ENCODE peak calls at places on chromosomes 6 and 20, in seven cellular contexts. One of them, this sample, is unnamed.

GRCh38 chr6:72554761-72555221 is 67.1 kb upstream of the KCNQ5 start:
- DNase-seq in IMR-90: peak
- DNase-seq in mesenchymal stem cell: no peak
- DNase-seq in mesendoderm: no peak
- DNase-seq in neuronal stem cell: no peak
- DNase-seq in H1: no peak
- DNase-seq in H9: no peak
- DNase-seq in this sample: no peak

GRCh38 chr6:90764001-90764400 is 177.1 kb upstream of the MAP3K7 start:
- DNase-seq in IMR-90: peak
- DNase-seq in mesenchymal stem cell: peak
- DNase-seq in mesendoderm: no peak
- DNase-seq in neuronal stem cell: no peak
- DNase-seq in H1: no peak
- DNase-seq in H9: no peak
- DNase-seq in this sample: peak

GRCh38 chr20:36470482-36471062 is 70.7 kb upstream of the MYL9 start:
- DNase-seq in IMR-90: no peak
- DNase-seq in mesenchymal stem cell: no peak
- DNase-seq in mesendoderm: no peak
- DNase-seq in neuronal stem cell: no peak
- DNase-seq in H1: no peak
- DNase-seq in H9: no peak
- DNase-seq in this sample: no peak

GRCh38 chr20:64107736-64108457 is 532 bp upstream of the NPBWR2 start:
- DNase-seq in IMR-90: no peak
- DNase-seq in mesenchymal stem cell: no peak
- DNase-seq in mesendoderm: no peak
- DNase-seq in neuronal stem cell: no peak
- DNase-seq in H1: peak
- DNase-seq in H9: no peak
- DNase-seq in this sample: no peak

GRCh38 chr20:57180954-57181353 is 85.5 kb downstream of the BMP7 start:
- DNase-seq in IMR-90: no peak
- DNase-seq in mesenchymal stem cell: no peak
- DNase-seq in mesendoderm: peak
- DNase-seq in neuronal stem cell: no peak
- DNase-seq in H1: no peak
- DNase-seq in H9: peak
- DNase-seq in this sample: no peak

GRCh38 chr6:131116755-131117360 is 18.4 kb upstream of the AKAP7 start:
- DNase-seq in IMR-90: peak
- DNase-seq in mesenchymal stem cell: peak
- DNase-seq in mesendoderm: peak
- DNase-seq in neuronal stem cell: no peak
- DNase-seq in H1: no peak
- DNase-seq in H9: no peak
- DNase-seq in this sample: no peak

GRCh38 chr6:102907181-102907580 is 1513.7 kb downstream of the GRIK2 start:
- DNase-seq in IMR-90: no peak
- DNase-seq in mesenchymal stem cell: no peak
- DNase-seq in mesendoderm: peak
- DNase-seq in neuronal stem cell: no peak
- DNase-seq in H1: no peak
- DNase-seq in H9: peak
- DNase-seq in this sample: no peak

GRCh38 chr20:25543068-25543467 is 42.3 kb downstream of the NINL start:
- DNase-seq in IMR-90: peak
- DNase-seq in mesenchymal stem cell: peak
- DNase-seq in mesendoderm: no peak
- DNase-seq in neuronal stem cell: no peak
- DNase-seq in H1: no peak
- DNase-seq in H9: no peak
- DNase-seq in this sample: no peak

GRCh38 chr6:1491025-1491424 is 101.6 kb downstream of the FOXF2 start:
- DNase-seq in IMR-90: no peak
- DNase-seq in mesenchymal stem cell: no peak
- DNase-seq in mesendoderm: no peak
- DNase-seq in neuronal stem cell: no peak
- DNase-seq in H1: no peak
- DNase-seq in H9: no peak
- DNase-seq in this sample: no peak

GRCh38 chr6:136992113-136992512 is 52.7 kb downstream of the IL20RA start:
- DNase-seq in IMR-90: no peak
- DNase-seq in mesenchymal stem cell: no peak
- DNase-seq in mesendoderm: no peak
- DNase-seq in neuronal stem cell: no peak
- DNase-seq in H1: no peak
- DNase-seq in H9: no peak
- DNase-seq in this sample: no peak

GRCh38 chr6:136788069-136788902 is 4.0 kb downstream of the MAP3K5 start:
- DNase-seq in IMR-90: peak
- DNase-seq in mesenchymal stem cell: peak
- DNase-seq in mesendoderm: no peak
- DNase-seq in neuronal stem cell: no peak
- DNase-seq in H1: no peak
- DNase-seq in H9: no peak
- DNase-seq in this sample: peak

GRCh38 chr20:24708411-24709295 is 239.2 kb downstream of the SYNDIG1 start:
- DNase-seq in IMR-90: peak
- DNase-seq in mesenchymal stem cell: no peak
- DNase-seq in mesendoderm: no peak
- DNase-seq in neuronal stem cell: no peak
- DNase-seq in H1: peak
- DNase-seq in H9: no peak
- DNase-seq in this sample: no peak

GRCh38 chr6:108630050-108630714 is 69.5 kb downstream of the FOXO3 start:
- DNase-seq in IMR-90: peak
- DNase-seq in mesenchymal stem cell: no peak
- DNase-seq in mesendoderm: peak
- DNase-seq in neuronal stem cell: no peak
- DNase-seq in H1: no peak
- DNase-seq in H9: no peak
- DNase-seq in this sample: no peak

GRCh38 chr20:46348972-46349741 is 40.9 kb upstream of the CDH22 start:
- DNase-seq in IMR-90: peak
- DNase-seq in mesenchymal stem cell: peak
- DNase-seq in mesendoderm: peak
- DNase-seq in neuronal stem cell: peak
- DNase-seq in H1: peak
- DNase-seq in H9: peak
- DNase-seq in this sample: peak

GRCh38 chr6:40512340-40512739 is 74.8 kb downstream of the LRFN2 start:
- DNase-seq in IMR-90: no peak
- DNase-seq in mesenchymal stem cell: no peak
- DNase-seq in mesendoderm: no peak
- DNase-seq in neuronal stem cell: no peak
- DNase-seq in H1: no peak
- DNase-seq in H9: no peak
- DNase-seq in this sample: no peak

GRCh38 chr6:112839525-112839961 is 492.4 kb downstream of the RFPL4B start:
- DNase-seq in IMR-90: peak
- DNase-seq in mesenchymal stem cell: peak
- DNase-seq in mesendoderm: no peak
- DNase-seq in neuronal stem cell: no peak
- DNase-seq in H1: no peak
- DNase-seq in H9: no peak
- DNase-seq in this sample: peak

GRCh38 chr6:132045877-132046276 is 94.7 kb upstream of the CCN2 start:
- DNase-seq in IMR-90: no peak
- DNase-seq in mesenchymal stem cell: no peak
- DNase-seq in mesendoderm: no peak
- DNase-seq in neuronal stem cell: no peak
- DNase-seq in H1: no peak
- DNase-seq in H9: no peak
- DNase-seq in this sample: no peak

GRCh38 chr6:14721103-14721758 is 524.6 kb upstream of the JARID2 start:
- DNase-seq in IMR-90: peak
- DNase-seq in mesenchymal stem cell: peak
- DNase-seq in mesendoderm: no peak
- DNase-seq in neuronal stem cell: no peak
- DNase-seq in H1: no peak
- DNase-seq in H9: no peak
- DNase-seq in this sample: peak

GRCh38 chr6:10478187-10479040 is 42.7 kb upstream of the GCNT2 start:
- DNase-seq in IMR-90: peak
- DNase-seq in mesenchymal stem cell: peak
- DNase-seq in mesendoderm: peak
- DNase-seq in neuronal stem cell: peak
- DNase-seq in H1: no peak
- DNase-seq in H9: no peak
- DNase-seq in this sample: peak

GRCh38 chr20:38764563-38765355 is 16.5 kb downstream of the ACTR5 start:
- DNase-seq in IMR-90: peak
- DNase-seq in mesenchymal stem cell: peak
- DNase-seq in mesendoderm: peak
- DNase-seq in neuronal stem cell: no peak
- DNase-seq in H1: no peak
- DNase-seq in H9: no peak
- DNase-seq in this sample: peak
- H3K9ac ChIP-seq in IMR-90: no peak
- H3K9ac ChIP-seq in mesenchymal stem cell: peak
- H3K9ac ChIP-seq in mesendoderm: no peak
- H3K9ac ChIP-seq in neuronal stem cell: no peak
- H3K9ac ChIP-seq in H1: no peak
- H3K9ac ChIP-seq in H9: no peak
- H3K9ac ChIP-seq in this sample: no peak

DNA sequence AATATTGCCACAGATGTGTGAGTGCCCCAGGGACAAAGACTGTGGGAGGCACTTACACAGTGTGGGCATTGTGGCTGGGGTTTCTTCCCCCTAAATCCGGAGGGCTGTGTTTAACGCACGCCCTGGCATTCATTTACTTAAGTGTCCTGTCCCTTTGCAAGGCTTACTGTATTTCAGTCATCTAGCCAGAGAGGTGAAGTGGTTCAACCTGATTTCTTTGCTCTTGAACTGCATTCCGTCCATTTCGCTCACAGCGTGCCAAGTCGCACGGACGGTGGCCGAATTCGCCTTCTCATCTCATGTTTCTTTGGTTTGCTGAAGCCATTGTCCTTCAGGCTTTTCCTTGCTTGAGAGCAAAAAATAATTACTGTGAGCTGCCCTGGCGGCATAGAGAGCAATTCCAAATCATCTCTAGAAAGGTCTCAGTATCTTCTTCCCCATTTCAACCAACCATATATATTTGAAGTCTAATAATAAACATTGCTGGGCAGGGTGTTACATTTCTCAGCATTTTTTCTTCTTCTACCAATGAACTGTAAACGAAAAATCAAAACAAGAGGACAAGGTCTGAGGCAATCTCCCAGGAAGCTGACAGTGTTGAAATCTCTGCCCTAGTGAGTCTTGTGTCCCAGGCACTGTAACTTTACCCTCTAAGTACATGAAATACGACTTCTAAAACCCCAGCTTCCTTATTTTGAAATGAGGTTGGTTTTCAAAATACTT is 16.9 kb downstream of the SYTL3 start:
- DNase-seq in IMR-90: peak
- DNase-seq in mesenchymal stem cell: peak
- DNase-seq in mesendoderm: no peak
- DNase-seq in neuronal stem cell: no peak
- DNase-seq in H1: no peak
- DNase-seq in H9: no peak
- DNase-seq in this sample: peak
- H2BK120ac ChIP-seq in IMR-90: no peak
- H2BK120ac ChIP-seq in mesenchymal stem cell: no peak
- H2BK120ac ChIP-seq in mesendoderm: no peak
- H2BK120ac ChIP-seq in neuronal stem cell: no peak
- H2BK120ac ChIP-seq in H1: no peak
- H2BK120ac ChIP-seq in H9: no peak
- H2BK120ac ChIP-seq in this sample: no peak

GRCh38 chr6:163149535-163149848 is 265.0 kb upstream of the QKI start:
- DNase-seq in IMR-90: no peak
- DNase-seq in mesenchymal stem cell: no peak
- DNase-seq in mesendoderm: no peak
- DNase-seq in neuronal stem cell: no peak
- DNase-seq in H1: no peak
- DNase-seq in H9: peak
- DNase-seq in this sample: no peak
- H3K9ac ChIP-seq in IMR-90: no peak
- H3K9ac ChIP-seq in mesenchymal stem cell: no peak
- H3K9ac ChIP-seq in mesendoderm: no peak
- H3K9ac ChIP-seq in neuronal stem cell: no peak
- H3K9ac ChIP-seq in H1: no peak
- H3K9ac ChIP-seq in H9: no peak
- H3K9ac ChIP-seq in this sample: no peak

GRCh38 chr20:346033-346639 is 775 bp upstream of the NRSN2 start:
- DNase-seq in IMR-90: no peak
- DNase-seq in mesenchymal stem cell: no peak
- DNase-seq in mesendoderm: no peak
- DNase-seq in neuronal stem cell: no peak
- DNase-seq in H1: no peak
- DNase-seq in H9: no peak
- DNase-seq in this sample: no peak

GRCh38 chr20:348972-349841 is 2.3 kb downstream of the NRSN2 start:
- DNase-seq in IMR-90: no peak
- DNase-seq in mesenchymal stem cell: no peak
- DNase-seq in mesendoderm: no peak
- DNase-seq in neuronal stem cell: no peak
- DNase-seq in H1: no peak
- DNase-seq in H9: no peak
- DNase-seq in this sample: no peak

GRCh38 chr20:347317-347639 is 367 bp downstream of the NRSN2 start:
- DNase-seq in IMR-90: no peak
- DNase-seq in mesenchymal stem cell: no peak
- DNase-seq in mesendoderm: peak
- DNase-seq in neuronal stem cell: no peak
- DNase-seq in H1: no peak
- DNase-seq in H9: no peak
- DNase-seq in this sample: no peak

GRCh38 chr20:346640-347316 is at the start of gene NRSN2:
- DNase-seq in IMR-90: peak
- DNase-seq in mesenchymal stem cell: peak
- DNase-seq in mesendoderm: peak
- DNase-seq in neuronal stem cell: peak
- DNase-seq in H1: peak
- DNase-seq in H9: peak
- DNase-seq in this sample: no peak

DNA sequence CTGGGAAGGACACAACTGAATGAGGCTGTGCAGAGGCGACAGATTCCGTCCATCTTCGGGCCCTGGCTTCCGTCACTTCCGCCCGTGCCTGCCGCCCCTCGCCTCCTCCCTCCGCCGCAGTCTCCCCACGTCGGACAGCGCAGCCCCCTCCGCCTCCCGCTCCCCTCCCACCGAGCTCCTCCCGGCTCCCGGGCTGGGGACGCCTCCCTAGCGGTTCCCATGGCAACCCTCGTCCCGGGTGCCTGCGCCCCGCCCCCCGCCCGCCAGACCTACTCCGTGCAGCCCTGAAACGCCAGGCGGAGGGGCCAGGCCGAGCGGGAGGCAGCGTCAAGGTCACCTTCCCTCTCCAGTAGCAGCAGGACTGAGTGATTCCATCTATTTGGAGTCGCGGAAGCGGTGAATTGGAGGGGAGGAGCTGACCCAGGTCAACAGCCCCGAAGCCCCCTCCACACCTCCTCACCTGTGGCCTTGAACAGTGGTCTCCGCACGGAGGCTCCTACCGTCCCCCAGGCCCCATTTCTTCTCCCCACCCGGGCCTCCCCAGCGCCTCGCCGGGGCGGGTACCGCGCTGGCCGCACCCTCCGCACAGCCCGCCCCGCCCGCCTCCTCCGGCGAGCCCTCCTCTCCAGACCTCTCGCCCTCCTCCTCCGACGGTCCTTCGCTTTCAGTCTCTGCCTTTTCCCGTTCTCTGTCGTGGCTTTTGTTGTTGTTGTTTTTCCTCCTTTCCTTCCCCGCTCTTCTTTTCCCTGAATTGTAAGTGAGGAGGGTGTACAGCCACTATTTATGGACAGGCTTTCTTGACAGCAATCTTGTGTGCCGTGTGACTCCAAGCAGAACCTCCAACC is 951 bp downstream of the NRSN2 start:
- DNase-seq in IMR-90: peak
- DNase-seq in mesenchymal stem cell: peak
- DNase-seq in mesendoderm: peak
- DNase-seq in neuronal stem cell: peak
- DNase-seq in H1: peak
- DNase-seq in H9: peak
- DNase-seq in this sample: peak
- H2BK120ac ChIP-seq in IMR-90: peak
- H2BK120ac ChIP-seq in mesenchymal stem cell: peak
- H2BK120ac ChIP-seq in mesendoderm: no peak
- H2BK120ac ChIP-seq in neuronal stem cell: no peak
- H2BK120ac ChIP-seq in H1: no peak
- H2BK120ac ChIP-seq in H9: no peak
- H2BK120ac ChIP-seq in this sample: peak